ENCODE peak calls at places on chromosomes 5 and 9, in five cellular contexts. F, L, U, Q and S are unnamed samples.

GRCh38 chr9:116984111-116984510 is 297.0 kb downstream of the TRIM32 start:
- DNase-seq in F (no peak), L (no peak), U (no peak), Q (no peak), S (no peak)

GRCh38 chr9:110116543-110116885 is 91.4 kb downstream of the C9orf152 start:
- DNase-seq in F (no peak), L (peak; percentile 70), U (peak; percentile 81), Q (peak; percentile 99), S (no peak)

GRCh38 chr5:96509721-96510383 is 76.8 kb upstream of the PCSK1 start:
- DNase-seq in F (peak; percentile 68), L (peak; percentile 44), U (peak; percentile 86), Q (peak; percentile 96), S (no peak)

GRCh38 chr9:129436751-129437625 is 183.9 kb downstream of the C9orf50 start:
- DNase-seq in F (no peak), L (no peak), U (peak; percentile 29), Q (no peak), S (no peak)

GRCh38 chr5:74477761-74478160 is 162.8 kb downstream of the ENC1 start:
- DNase-seq in F (no peak), L (no peak), U (no peak), Q (no peak), S (no peak)

GRCh38 chr5:76765249-76765648 is 49.3 kb downstream of the F2R start:
- DNase-seq in F (no peak), L (no peak), U (peak; percentile 21), Q (peak; percentile 64), S (no peak)

GRCh38 chr5:2047341-2047927 is 164.7 kb upstream of the IRX4 start:
- DNase-seq in F (no peak), L (no peak), U (no peak), Q (no peak), S (no peak)

GRCh38 chr5:141529873-141530272 is 41.0 kb downstream of the PCDHGC5 start:
- DNase-seq in F (no peak), L (no peak), U (no peak), Q (no peak), S (peak; percentile 31)

GRCh38 chr9:6171667-6172066 is 43.9 kb upstream of the IL33 start:
- DNase-seq in F (no peak), L (no peak), U (no peak), Q (no peak), S (no peak)